ENCODE peak calls at places on chromosomes 7 and 10, in five cellular contexts. G, A, F, C and H are unnamed samples.

GRCh38 chr7:18494821-18495408 is 634 bp upstream of the HDAC9 start:
- DNase-seq in C (peak; percentile 37), F (no peak), A (peak; percentile 59), G (no peak), H (no peak)

GRCh38 chr10:7444576-7445226 is 33.9 kb upstream of the SFMBT2 start:
- DNase-seq in C (peak; percentile 57), F (no peak), A (no peak), G (no peak), H (no peak)

GRCh38 chr10:16947071-16947470 is 129.8 kb upstream of the RSU1 start:
- DNase-seq in F (no peak), C (no peak), A (no peak), G (no peak), H (no peak)

GRCh38 chr10:34814228-34815173 is 595 bp downstream of the PARD3 start:
- DNase-seq in A (no peak), G (no peak), C (no peak), F (no peak), H (no peak)

GRCh38 chr7:155448632-155449007 is 9.3 kb upstream of the EN2 start:
- DNase-seq in C (no peak), A (no peak), F (no peak), G (no peak), H (no peak)

GRCh38 chr10:86163522-86164215 is 202.9 kb downstream of the GRID1 start:
- DNase-seq in G (no peak), A (no peak), C (no peak), F (no peak), H (no peak)

GRCh38 chr10:103842605-103843004 is 12.8 kb downstream of the SH3PXD2A start:
- DNase-seq in A (no peak), G (no peak), F (no peak), C (no peak), H (no peak)

GRCh38 chr7:8109196-8110022 is 140.8 kb downstream of the GLCCI1 start:
- DNase-seq in C (no peak), A (peak; percentile 44), G (no peak), F (no peak), H (no peak)

GRCh38 chr10:97190452-97190851 is 4.7 kb upstream of the SLIT1 start:
- DNase-seq in C (no peak), F (no peak), A (no peak), G (no peak), H (no peak)

GRCh38 chr10:50358925-50359687 is 107.8 kb upstream of the ASAH2 start:
- DNase-seq in G (no peak), C (no peak), F (no peak), A (no peak), H (no peak)
- H3K4me3 ChIP-seq in G (no peak overlapping the region), C (no peak overlapping the region), F (no peak overlapping the region), A (no peak overlapping the region), H (no peak overlapping the region)

GRCh38 chr10:62503871-62504270 is 129.7 kb downstream of the ZNF365 start:
- DNase-seq in A (no peak), C (no peak), F (no peak), G (no peak), H (no peak)
- H3K4me3 ChIP-seq in A (no peak overlapping the region), C (no peak overlapping the region), F (no peak overlapping the region), G (no peak overlapping the region), H (no peak overlapping the region)

GRCh38 chr10:70256463-70256862 is 23.2 kb upstream of the PPA1 start:
- DNase-seq in F (no peak), C (no peak), G (no peak), A (no peak), H (no peak)

GRCh38 chr10:70253878-70254765 is 20.9 kb upstream of the PPA1 start:
- DNase-seq in G (no peak), F (no peak), A (no peak), C (no peak), H (no peak)

GRCh38 chr10:70254795-70255328 is 21.6 kb upstream of the PPA1 start:
- DNase-seq in A (no peak), C (no peak), F (no peak), G (no peak), H (no peak)

GRCh38 chr10:70258216-70258615 is 25.0 kb upstream of the PPA1 start:
- DNase-seq in C (no peak), F (no peak), A (no peak), G (no peak), H (no peak)

DNA sequence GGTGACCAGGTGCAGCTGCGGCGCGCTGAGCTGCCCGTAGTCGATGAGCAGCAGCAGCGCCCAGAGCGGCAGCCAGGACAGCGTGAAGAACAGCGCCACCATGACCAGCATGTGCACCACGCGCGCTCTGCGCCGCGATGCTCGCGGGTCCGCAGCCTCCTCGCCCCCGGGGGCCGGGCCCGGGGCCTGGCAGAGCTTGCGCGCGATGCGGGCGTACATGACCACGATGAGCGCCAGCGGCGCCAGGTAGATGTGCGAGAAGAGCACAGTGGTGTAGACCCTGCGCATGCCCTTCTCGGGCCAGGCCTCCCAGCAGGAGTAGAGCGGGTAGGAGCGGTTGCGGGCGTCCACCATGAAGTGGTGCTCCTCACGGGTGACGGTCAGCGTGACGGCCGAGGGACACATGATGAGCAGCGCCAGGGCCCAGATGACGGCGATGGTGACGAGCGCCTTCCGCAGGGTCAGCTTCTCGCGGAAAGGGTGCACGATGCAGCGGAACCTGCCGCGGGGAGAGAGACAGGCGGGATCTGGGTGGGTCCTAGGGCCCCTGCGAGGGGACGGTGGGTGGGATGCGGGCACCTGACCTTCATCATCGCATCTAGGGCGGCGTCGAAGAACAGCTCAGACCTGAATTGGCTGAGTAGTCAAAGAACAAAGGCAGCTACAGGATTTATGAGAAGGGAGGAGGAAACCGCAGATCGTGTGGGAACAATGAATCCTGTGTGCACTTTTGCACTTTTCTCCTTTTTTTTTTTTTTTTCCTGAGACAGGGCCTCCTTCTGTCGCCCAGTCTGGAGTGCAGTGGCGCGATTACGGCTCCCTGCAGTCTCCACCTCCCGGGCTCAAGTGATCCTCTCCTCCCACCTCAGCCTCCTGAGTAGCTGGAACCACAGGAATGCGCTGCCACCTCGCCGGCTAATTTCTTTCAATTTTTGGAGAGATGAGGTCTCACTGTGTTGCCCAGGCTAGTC is 22.4 kb upstream of the PPA1 start:
- DNase-seq in F (no peak), A (peak; percentile 33), C (no peak), G (no peak), H (no peak)
- H3K4me3 ChIP-seq in F (peak overlapping the region; percentile 35), A (no peak overlapping the region), C (no peak overlapping the region), G (peak overlapping the region; percentile 48), H (no peak overlapping the region)

GRCh38 chr10:100986623-100986951 is 710 bp downstream of the MRPL43 start:
- DNase-seq in F (no peak), C (no peak), G (no peak), A (no peak), H (no peak)

GRCh38 chr10:100988166-100988565 is 823 bp downstream of the TWNK start:
- DNase-seq in F (no peak), C (no peak), A (no peak), G (no peak), H (no peak)

GRCh38 chr10:100987685-100988049 is 324 bp downstream of the TWNK start:
- DNase-seq in C (no peak), F (no peak), A (no peak), G (no peak), H (no peak)

GRCh38 chr10:100986952-100987684 is at the start of the genes MRPL43 and TWNK:
- DNase-seq in G (peak; percentile 89), F (peak; percentile 75), C (peak; percentile 84), A (peak; percentile 67), H (no peak)

DNA sequence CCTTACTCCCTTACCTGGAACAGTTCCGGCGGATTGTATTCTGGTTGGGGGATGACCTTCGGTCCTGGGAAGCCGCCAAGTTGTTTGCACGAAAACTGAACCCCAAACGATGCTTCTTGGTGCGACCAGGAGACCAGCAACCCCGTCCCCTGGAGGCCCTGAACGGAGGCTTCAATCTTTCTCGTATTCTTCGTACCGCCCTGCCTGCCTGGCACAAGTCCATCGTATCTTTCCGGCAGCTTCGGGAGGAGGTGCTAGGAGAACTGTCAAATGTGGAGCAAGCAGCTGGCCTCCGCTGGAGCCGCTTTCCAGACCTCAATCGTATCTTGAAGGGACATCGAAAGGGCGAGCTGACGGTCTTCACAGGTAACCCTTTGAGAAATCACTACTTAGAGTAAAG is 1.7 kb downstream of the TWNK start:
- DNase-seq in F (no peak), C (no peak), G (no peak), A (no peak), H (no peak)
- H3K4me3 ChIP-seq in F (no peak overlapping the region), C (no peak overlapping the region), G (no peak overlapping the region), A (no peak overlapping the region), H (no peak overlapping the region)

GRCh38 chr7:4739528-4739992 is 35.9 kb upstream of the AP5Z1 start:
- DNase-seq in F (peak; percentile 37), A (peak; percentile 64), G (peak; percentile 21), C (peak; percentile 64), H (no peak)
- H3K4me3 ChIP-seq in F (peak overlapping the region; percentile 3), A (no peak overlapping the region), G (no peak overlapping the region), C (peak overlapping the region; percentile 25), H (no peak overlapping the region)

GRCh38 chr7:108456845-108457540 is 757 bp upstream of the NRCAM start:
- DNase-seq in F (no peak), C (no peak), A (no peak), G (no peak), H (no peak)
- H3K4me3 ChIP-seq in F (no peak overlapping the region), C (no peak overlapping the region), A (peak overlapping the region; percentile 15), G (peak overlapping the region; percentile 53), H (no peak overlapping the region)

DNA sequence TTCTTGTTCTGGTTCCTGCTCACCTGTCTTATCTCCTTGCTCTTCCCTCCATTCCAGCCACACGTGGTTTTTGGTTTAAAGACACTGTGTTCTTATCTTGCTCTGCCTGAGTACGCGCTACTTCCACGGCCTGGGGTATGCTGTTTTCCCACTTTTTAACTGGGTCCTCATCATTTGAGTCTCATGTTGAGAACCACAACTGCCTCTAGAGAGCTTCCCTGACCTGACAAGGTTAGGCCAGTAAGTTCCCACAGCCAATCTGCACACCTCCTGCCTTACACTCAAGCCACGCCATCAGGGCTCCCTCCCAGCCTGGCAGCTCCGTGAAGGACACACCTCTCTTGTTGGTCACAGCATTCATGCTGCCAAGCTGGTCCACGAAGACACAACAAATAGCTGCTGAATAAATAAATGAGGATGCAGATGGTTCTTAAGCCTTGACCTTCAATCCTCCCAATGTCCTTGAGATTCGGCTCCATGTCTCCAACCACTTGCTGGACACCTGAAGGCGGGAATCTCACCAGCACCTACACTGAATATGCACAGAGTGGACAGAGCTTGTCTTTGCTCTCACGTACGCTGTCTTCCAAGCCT is 201.7 kb upstream of the KLF14 start:
- DNase-seq in A (no peak), G (no peak), F (no peak), C (no peak), H (no peak)
- H3K4me3 ChIP-seq in A (no peak overlapping the region), G (no peak overlapping the region), F (no peak overlapping the region), C (no peak overlapping the region), H (no peak overlapping the region)